ENCODE peak calls at places on chromosomes 2 and 18, in nine cellular contexts. O is GM23248; H is thoracic aorta; P is naive thymus-derived CD4-positive, alpha-beta T cell; F is CD8-positive, alpha-beta memory T cell; V is A549; J is uterus; M is epithelial cell of prostate; N is PC-3. Y is an unnamed sample.

GRCh38 chr2:223090540-223091235 is 38.7 kb downstream of the KCNE4 start:
- DNase-seq in O (no peak), H (no peak), P (no peak), F (no peak), V (no peak), J (no peak), M (no peak), N (no peak), Y (no peak)

GRCh38 chr2:84495539-84496146 is 20.7 kb upstream of the DNAH6 start:
- DNase-seq in O (peak; percentile 81), H (no peak), P (no peak), F (peak; percentile 52), V (peak; percentile 37), J (peak; percentile 30), M (no peak), N (peak; percentile 72), Y (peak; percentile 64)

GRCh38 chr2:159290289-159290907 is 3.9 kb upstream of the WDSUB1 start:
- DNase-seq in O (peak; percentile 93), H (no peak), P (no peak), F (no peak), V (peak; percentile 38), J (no peak), M (peak; percentile 33), N (peak; percentile 61), Y (no peak)

GRCh38 chr2:182280128-182280527 is 146.7 kb downstream of the PDE1A start:
- DNase-seq in O (peak; percentile 10), H (no peak), P (no peak), F (no peak), V (no peak), J (no peak), M (no peak), N (no peak), Y (no peak)

GRCh38 chr18:48163184-48164095 is 233.0 kb upstream of the SMAD2 start:
- DNase-seq in O (no peak), H (no peak), P (no peak), F (no peak), V (no peak), J (no peak), M (no peak), N (no peak), Y (no peak)

GRCh38 chr2:204436267-204436666 is 109.0 kb upstream of the PARD3B start:
- DNase-seq in O (no peak), H (no peak), P (no peak), F (no peak), V (no peak), J (no peak), M (no peak), N (no peak), Y (no peak)

GRCh38 chr2:621303-622099 is 55.7 kb downstream of the TMEM18 start:
- DNase-seq in O (no peak), H (no peak), P (no peak), F (no peak), V (no peak), J (no peak), M (no peak), N (no peak), Y (no peak)

GRCh38 chr2:175175896-175176295 is 5.6 kb downstream of the ATP5MC3 start:
- DNase-seq in O (peak; percentile 21), H (no peak), P (no peak), F (no peak), V (no peak), J (no peak), M (no peak), N (peak; percentile 89), Y (peak; percentile 46)

GRCh38 chr2:44975571-44976450 is 33.4 kb downstream of the SIX2 start:
- DNase-seq in O (no peak), H (no peak), P (no peak), F (no peak), V (no peak), J (no peak), M (no peak), N (no peak), Y (no peak)

DNA sequence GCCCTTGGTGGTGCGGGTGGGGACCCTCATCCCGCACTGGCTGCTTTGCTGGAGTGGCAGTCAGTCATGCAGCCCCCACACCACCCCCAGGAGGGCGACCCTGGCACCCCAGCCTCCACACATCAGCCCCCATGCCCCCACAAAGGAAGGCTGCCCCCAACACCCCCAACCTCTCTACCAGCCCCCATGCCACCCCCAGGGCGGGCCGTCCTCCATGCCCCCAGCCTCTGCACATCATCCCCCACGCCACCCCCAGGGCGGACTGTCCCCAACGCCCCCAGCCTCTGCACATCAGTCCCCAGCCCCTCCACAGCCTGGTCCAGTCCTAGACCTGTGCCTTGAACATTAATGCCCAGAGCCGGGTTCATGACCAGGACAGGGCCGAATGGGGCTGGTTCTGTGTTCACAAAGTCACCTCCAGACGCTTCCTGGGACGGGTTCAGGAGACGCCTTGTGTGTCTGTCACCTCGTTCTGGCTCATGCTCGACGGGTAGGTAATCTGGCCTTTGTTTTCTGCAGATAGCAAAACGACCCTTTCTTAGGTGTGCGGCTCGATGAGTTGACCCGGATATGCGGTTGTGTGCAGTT is 18.4 kb downstream of the D2HGDH start:
- DNase-seq in O (no peak), H (no peak), P (no peak), F (no peak), V (no peak), J (no peak), M (no peak), N (no peak), Y (no peak)
- H3K27ac ChIP-seq in O (no peak overlapping the region), H (no peak overlapping the region), P (no peak overlapping the region), F (no peak overlapping the region), V (no peak overlapping the region), J (no peak overlapping the region), M (no peak overlapping the region), N (no peak overlapping the region), Y (no peak overlapping the region)

GRCh38 chr2:231218356-231218755 is 19.9 kb downstream of the ARMC9 start:
- DNase-seq in O (no peak), H (no peak), P (no peak), F (no peak), V (no peak), J (no peak), M (no peak), N (no peak), Y (no peak)

GRCh38 chr2:231219289-231219688 is 20.9 kb downstream of the ARMC9 start:
- DNase-seq in O (no peak), H (no peak), P (no peak), F (no peak), V (no peak), J (no peak), M (no peak), N (no peak), Y (no peak)

GRCh38 chr2:231212329-231212845 is 14.0 kb downstream of the ARMC9 start:
- DNase-seq in O (no peak), H (no peak), P (no peak), F (no peak), V (no peak), J (no peak), M (peak; percentile 14), N (peak; percentile 92), Y (no peak)

GRCh38 chr2:231211461-231211860 is 13.0 kb downstream of the ARMC9 start:
- DNase-seq in O (no peak), H (no peak), P (no peak), F (no peak), V (no peak), J (no peak), M (no peak), N (no peak), Y (no peak)

DNA sequence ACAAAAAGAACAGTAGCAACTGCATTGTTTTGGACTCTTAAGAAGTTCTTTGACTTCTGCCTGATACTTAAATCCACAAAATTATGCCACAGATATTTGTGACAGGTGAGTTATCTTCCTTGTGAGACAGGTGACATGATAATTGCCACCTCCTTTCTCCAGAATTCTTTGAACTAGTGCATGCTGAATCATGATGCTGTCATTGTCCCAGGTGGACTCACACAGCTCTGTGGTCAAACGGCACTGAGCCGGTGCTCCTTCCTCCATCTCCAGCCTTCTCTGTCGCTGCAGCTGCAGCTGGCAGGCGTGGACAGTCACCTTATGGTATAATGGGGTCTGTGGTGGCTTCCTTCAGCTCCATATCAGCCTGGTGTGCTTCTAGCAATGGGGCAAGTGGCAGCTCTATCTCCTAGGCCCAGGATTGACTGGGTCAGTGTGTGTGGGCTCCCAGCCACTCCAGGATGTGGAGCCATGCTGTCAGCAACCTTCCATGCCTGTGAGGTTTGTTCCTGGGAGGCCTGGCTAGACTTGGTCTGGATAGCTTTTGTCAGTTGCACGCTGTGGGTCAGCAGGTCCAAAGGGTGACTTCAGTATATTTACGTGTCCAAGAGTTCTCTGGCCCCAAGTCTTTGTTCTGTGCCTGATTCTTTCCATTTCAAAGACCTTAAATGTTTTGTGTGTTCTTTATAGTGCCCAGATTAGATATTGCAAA is 15.7 kb downstream of the ARMC9 start:
- DNase-seq in O (no peak), H (no peak), P (no peak), F (no peak), V (no peak), J (no peak), M (no peak), N (peak; percentile 65), Y (no peak)
- H3K27ac ChIP-seq in O (no peak overlapping the region), H (peak overlapping the region; percentile 84), P (no peak overlapping the region), F (no peak overlapping the region), V (no peak overlapping the region), J (no peak overlapping the region), M (no peak overlapping the region), N (no peak overlapping the region), Y (no peak overlapping the region)

GRCh38 chr2:12007282-12007681 is 260.9 kb downstream of the LPIN1 start:
- DNase-seq in O (no peak), H (no peak), P (no peak), F (no peak), V (no peak), J (no peak), M (no peak), N (no peak), Y (no peak)
- H3K27ac ChIP-seq in O (no peak overlapping the region), H (no peak overlapping the region), P (no peak overlapping the region), F (no peak overlapping the region), V (no peak overlapping the region), J (no peak overlapping the region), M (no peak overlapping the region), N (no peak overlapping the region), Y (peak overlapping the region; percentile 44)

GRCh38 chr2:67389788-67390187 is 7.3 kb upstream of the ETAA1 start:
- DNase-seq in O (peak; percentile 15), H (no peak), P (no peak), F (no peak), V (no peak), J (no peak), M (no peak), N (no peak), Y (no peak)

GRCh38 chr2:67389286-67389685 is 7.8 kb upstream of the ETAA1 start:
- DNase-seq in O (peak; percentile 66), H (no peak), P (no peak), F (no peak), V (no peak), J (no peak), M (no peak), N (peak; percentile 51), Y (peak; percentile 80)

GRCh38 chr2:67384115-67384823 is 12.9 kb upstream of the ETAA1 start:
- DNase-seq in O (no peak), H (no peak), P (no peak), F (no peak), V (no peak), J (no peak), M (no peak), N (no peak), Y (no peak)

GRCh38 chr2:67393237-67393636 is 3.9 kb upstream of the ETAA1 start:
- DNase-seq in O (no peak), H (no peak), P (no peak), F (no peak), V (no peak), J (no peak), M (no peak), N (no peak), Y (no peak)

DNA sequence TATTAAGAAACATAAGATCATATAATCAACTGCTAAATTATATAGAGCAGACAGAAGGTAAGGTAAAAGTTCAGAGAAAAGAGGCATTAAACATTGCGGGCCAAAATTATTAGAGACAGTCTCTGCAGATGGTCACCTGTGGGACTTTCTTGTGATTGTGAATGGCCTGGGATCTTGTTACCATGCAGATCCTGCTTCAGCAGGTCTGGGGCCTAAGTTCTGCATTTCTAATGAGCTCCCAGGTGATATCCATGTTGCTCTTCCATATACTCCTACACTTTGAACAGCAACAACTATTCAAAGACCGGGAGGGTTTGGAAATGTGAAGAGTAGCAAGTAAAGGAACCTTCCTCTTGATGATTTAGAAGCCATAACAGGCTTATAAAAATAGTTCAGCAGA is 8.5 kb upstream of the ETAA1 start:
- DNase-seq in O (no peak), H (no peak), P (no peak), F (no peak), V (no peak), J (no peak), M (no peak), N (no peak), Y (no peak)
- H3K27ac ChIP-seq in O (peak overlapping the region; percentile 53), H (peak overlapping the region; percentile 66), P (no peak overlapping the region), F (no peak overlapping the region), V (no peak overlapping the region), J (peak overlapping the region; percentile 61), M (no peak overlapping the region), N (no peak overlapping the region), Y (peak overlapping the region; percentile 90)